ENCODE peak calls at places on chromosome 11, in five cellular contexts. X is colonic mucosa, B is SK-N-SH, Q is pancreas, G is tibial nerve. R is an unnamed sample. For H3K4me1, the result is how much of the 10 kb centered on the place peaks cover.

GRCh38 chr11:19864141-19865120 is 151.8 kb downstream of the NAV2 start:
- DNase-seq in Q (peak), B (no peak), X (no peak), G (no peak), R (no peak)

GRCh38 chr11:57094206-57094940 is 87.4 kb upstream of the LRRC55 start:
- DNase-seq in X (no peak), G (no peak), B (no peak), Q (no peak), R (peak)

GRCh38 chr11:134661660-134662059 is 249.6 kb upstream of the B3GAT1 start:
- DNase-seq in Q (no peak), X (no peak), B (no peak), G (no peak), R (no peak)

GRCh38 chr11:35484435-35484834 is 41.0 kb downstream of the PAMR1 start:
- DNase-seq in Q (no peak), G (no peak), X (no peak), B (no peak), R (no peak)

GRCh38 chr11:86954288-86955110 is 696 bp downstream of the FZD4 start:
- DNase-seq in G (no peak), X (peak), B (peak), Q (peak), R (no peak)

GRCh38 chr11:31487848-31488247 is 21.6 kb downstream of the IMMP1L start:
- DNase-seq in X (no peak), G (no peak), B (peak), Q (no peak), R (no peak)

GRCh38 chr11:65183201-65183891 is 1.6 kb downstream of the CAPN1 start:
- DNase-seq in Q (peak), X (peak), G (no peak), B (no peak), R (peak)

GRCh38 chr11:77081976-77082836 is 15.4 kb downstream of the CAPN5 start:
- DNase-seq in Q (peak), G (peak), X (no peak), B (peak), R (no peak)

GRCh38 chr11:86977441-86978050 is 22.4 kb upstream of the FZD4 start:
- DNase-seq in B (no peak), Q (no peak), X (no peak), G (no peak), R (no peak)

GRCh38 chr11:62223095-62223494 is 14.6 kb downstream of the SCGB2A1 start:
- DNase-seq in B (no peak), G (no peak), X (no peak), Q (no peak), R (no peak)

GRCh38 chr11:65500262-65501004 is 1.6 kb downstream of the MALAT1 start:
- DNase-seq in X (peak), B (no peak), Q (no peak), G (no peak), R (peak)

GRCh38 chr11:83033367-83033766 is 38.3 kb downstream of the RAB30 start:
- DNase-seq in X (no peak), G (no peak), Q (no peak), B (no peak), R (no peak)

GRCh38 chr11:76623884-76624419 is 46.6 kb downstream of the LRRC32 start:
- DNase-seq in G (no peak), X (peak), Q (no peak), B (no peak), R (no peak)

GRCh38 chr11:65506770-65507485 is 8.1 kb downstream of the MALAT1 start:
- DNase-seq in Q (no peak), X (peak), B (no peak), G (no peak), R (no peak)

GRCh38 chr11:87236368-87236767 is 198.6 kb downstream of the TMEM135 start:
- DNase-seq in X (no peak), B (no peak), Q (no peak), G (no peak), R (no peak)

GRCh38 chr11:85029964-85030363 is 597.2 kb downstream of the DLG2 start:
- DNase-seq in B (no peak), G (no peak), X (no peak), Q (no peak), R (no peak)

GRCh38 chr11:70324354-70325115 is 54.0 kb downstream of the PPFIA1 start:
- DNase-seq in X (no peak), Q (no peak), B (no peak), G (no peak), R (no peak)

GRCh38 chr11:84780689-84781293 is 846.4 kb downstream of the DLG2 start:
- DNase-seq in Q (no peak), X (no peak), G (no peak), B (no peak), R (no peak)

GRCh38 chr11:9689721-9690120 is 25.8 kb downstream of the SWAP70 start:
- DNase-seq in Q (no peak), X (no peak), G (no peak), B (no peak), R (no peak)
- H3K4me1 ChIP-seq in Q (under half), X (under half), G (half or more), B (under half), R (under half)

DNA sequence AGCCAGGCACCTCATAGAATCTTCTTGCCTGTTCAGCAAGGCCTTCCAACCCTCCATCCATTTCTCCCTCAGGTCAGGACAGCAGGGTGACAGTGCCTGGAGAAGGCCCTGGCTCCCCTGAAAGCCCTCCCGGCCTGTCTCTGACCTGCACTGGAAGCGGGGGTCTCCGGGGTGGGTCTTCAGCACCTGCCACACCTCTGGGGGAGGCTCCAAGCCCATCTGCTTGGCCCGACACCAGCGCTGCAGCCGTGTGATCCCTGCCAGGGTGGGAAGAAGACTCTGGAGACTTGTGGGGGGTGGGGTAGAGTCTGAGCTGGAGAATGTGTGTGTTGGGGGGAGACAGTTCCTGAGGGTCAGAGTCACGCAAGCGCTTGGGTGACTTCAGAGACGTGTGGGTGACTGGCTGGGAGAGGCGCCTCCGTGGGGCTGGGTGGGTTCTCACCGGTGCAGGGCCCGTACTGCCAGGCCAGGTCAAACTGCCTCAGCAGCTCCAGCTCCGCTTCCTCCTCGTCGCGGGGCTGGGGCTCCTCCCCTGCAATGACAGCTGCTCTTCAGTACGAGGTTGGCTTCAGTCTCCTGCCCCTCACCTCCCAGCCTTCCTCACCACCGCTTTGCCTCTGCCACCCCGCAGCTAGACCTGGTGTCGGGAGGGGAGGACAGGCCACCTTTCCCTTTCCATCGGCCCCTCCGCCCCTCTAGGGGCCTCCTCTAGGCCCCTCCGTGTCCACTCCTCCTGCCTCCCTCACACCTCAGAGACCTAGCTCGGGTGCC is 615 bp downstream of the POLD4 start:
- DNase-seq in G (no peak), X (peak), B (no peak), Q (peak), R (peak)
- H3K27ac ChIP-seq in G (peak), X (peak), B (peak), Q (peak), R (peak)

GRCh38 chr11:68531129-68531693 is 70.7 kb downstream of the PPP6R3 start:
- DNase-seq in G (no peak), B (no peak), Q (no peak), X (no peak), R (no peak)
- H3K4me1 ChIP-seq in G (under half), B (under half), Q (under half), X (under half), R (under half)

GRCh38 chr11:1987024-1987423 is 10.6 kb downstream of the H19 start:
- DNase-seq in X (no peak), Q (no peak), B (no peak), G (no peak), R (no peak)

GRCh38 chr11:1992111-1992510 is 5.5 kb downstream of the H19 start:
- DNase-seq in X (no peak), Q (no peak), B (no peak), G (no peak), R (peak)

GRCh38 chr11:1988174-1988573 is 9.5 kb downstream of the H19 start:
- DNase-seq in X (no peak), B (no peak), Q (no peak), G (no peak), R (no peak)

GRCh38 chr11:1990872-1991578 is 6.6 kb downstream of the H19 start:
- DNase-seq in Q (no peak), G (no peak), B (no peak), X (no peak), R (no peak)

DNA sequence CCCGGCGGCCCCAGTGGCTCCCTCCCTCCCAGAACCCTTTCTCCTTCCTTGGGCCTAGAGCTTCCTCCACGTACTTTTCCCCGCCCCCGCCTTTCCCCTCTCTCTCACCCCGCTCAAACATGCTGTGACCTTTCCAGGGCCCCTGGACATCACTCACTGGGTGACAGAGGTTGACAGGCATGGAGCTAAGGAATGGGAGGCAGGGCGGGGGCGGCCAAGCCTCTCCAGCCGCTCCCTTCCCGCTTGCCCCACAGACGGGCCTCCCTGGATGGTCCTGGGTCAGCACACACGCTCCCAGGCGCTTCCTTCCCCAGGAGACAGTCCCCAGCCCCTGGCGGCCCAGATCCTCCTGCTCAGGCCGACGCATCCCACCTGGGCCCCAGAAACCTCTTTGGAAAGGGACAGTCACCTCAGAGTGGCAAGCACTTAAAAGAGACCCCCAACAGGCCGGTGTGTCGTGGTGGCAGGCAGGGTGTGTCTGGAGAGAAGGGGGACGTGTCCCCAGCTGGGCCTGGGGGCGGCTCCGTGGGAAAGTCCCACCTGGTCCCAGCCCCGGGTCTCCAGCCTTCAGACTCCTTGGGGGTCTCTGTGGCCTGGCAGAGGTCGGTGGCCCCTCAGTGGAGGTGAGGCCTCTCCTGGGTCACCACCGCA is 8.8 kb downstream of the H19 start:
- DNase-seq in X (no peak), B (no peak), G (no peak), Q (no peak), R (no peak)
- H3K27ac ChIP-seq in X (no peak), B (no peak), G (no peak), Q (no peak), R (no peak)

GRCh38 chr11:46562527-46562926 is 31.3 kb downstream of the AMBRA1 start:
- DNase-seq in Q (no peak), B (no peak), X (no peak), G (no peak), R (no peak)

GRCh38 chr11:46560300-46561025 is 33.4 kb downstream of the AMBRA1 start:
- DNase-seq in B (no peak), G (no peak), Q (no peak), X (peak), R (no peak)

GRCh38 chr11:46557684-46558151 is 36.1 kb downstream of the AMBRA1 start:
- DNase-seq in G (no peak), B (no peak), Q (no peak), X (no peak), R (peak)

GRCh38 chr11:46555269-46556054 is 38.4 kb downstream of the AMBRA1 start:
- DNase-seq in B (no peak), Q (no peak), G (no peak), X (no peak), R (peak)

DNA sequence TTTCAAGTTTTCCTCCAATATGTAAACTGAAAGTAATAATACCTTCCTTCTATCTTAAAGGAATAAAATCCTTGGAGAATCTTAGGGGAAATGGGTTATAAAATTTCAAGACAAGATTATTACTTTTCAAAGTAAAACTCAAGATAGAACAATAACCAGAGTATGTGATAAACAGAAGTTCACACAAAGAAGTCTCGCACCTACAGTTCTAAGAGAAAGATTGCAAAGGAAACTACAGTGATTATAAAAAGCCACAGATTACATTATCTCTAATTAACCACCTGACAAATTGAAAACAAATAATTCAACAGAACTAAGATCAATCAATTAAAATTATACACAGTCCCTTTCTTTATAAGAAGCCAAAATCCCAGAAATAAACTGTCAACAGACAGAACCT is 34.0 kb downstream of the AMBRA1 start:
- DNase-seq in B (no peak), G (no peak), Q (no peak), X (no peak), R (no peak)
- H3K4me1 ChIP-seq in B (under half), G (under half), Q (under half), X (under half), R (under half)